ENCODE peak calls at places on chromosome 17, in ten cellular contexts. Q is stomach; T is colonic mucosa; D is CD8-positive, alpha-beta T cell; N is left lung; E is brain microvascular endothelial cell; J is heart right ventricle; C is esophagus squamous epithelium; A is IMR-90; I is body of pancreas. R is an unnamed sample.

GRCh38 chr17:2403044-2403443 is 2.2 kb upstream of the MNT start:
- DNase-seq in I (no peak), J (no peak), E (no peak), A (no peak), T (no peak), Q (no peak), C (no peak), N (no peak), D (no peak), R (no peak)

GRCh38 chr17:81646869-81647600 is 9.3 kb downstream of the PDE6G start:
- DNase-seq in E (no peak), D (no peak), N (peak), J (no peak), T (no peak), A (no peak), C (no peak), I (no peak), Q (no peak), R (no peak)

GRCh38 chr17:57899822-57900221 is 50.0 kb upstream of the MRPS23 start:
- DNase-seq in T (peak), E (no peak), Q (peak), N (peak), D (no peak), J (no peak), C (no peak), I (peak), A (no peak), R (no peak)

GRCh38 chr17:38619451-38619795 is 13.7 kb upstream of the SRCIN1 start:
- DNase-seq in T (no peak), I (no peak), C (no peak), N (no peak), A (no peak), E (no peak), Q (no peak), D (no peak), J (no peak), R (no peak)

GRCh38 chr17:3695129-3695722 is 729 bp downstream of the P2RX5 start:
- DNase-seq in J (peak), N (no peak), C (no peak), Q (no peak), D (no peak), I (no peak), T (no peak), E (no peak), A (no peak), R (no peak)

GRCh38 chr17:66777689-66778225 is 57.2 kb upstream of the CACNG5 start:
- DNase-seq in T (no peak), C (no peak), Q (no peak), I (no peak), J (no peak), D (no peak), A (peak), E (peak), N (peak), R (no peak)

GRCh38 chr17:75878174-75878998 is at the start of gene TRIM47:
- DNase-seq in N (peak), E (peak), T (peak), J (peak), Q (peak), A (peak), C (no peak), D (no peak), I (peak), R (peak)

GRCh38 chr17:44794699-44795413 is 35.2 kb downstream of the GJC1 start:
- DNase-seq in A (peak), T (no peak), I (no peak), D (no peak), E (peak), J (peak), N (no peak), Q (no peak), C (no peak), R (no peak)

GRCh38 chr17:49012893-49013255 is 15.7 kb downstream of the IGF2BP1 start:
- DNase-seq in E (no peak), I (no peak), N (no peak), T (no peak), C (no peak), D (no peak), A (no peak), Q (no peak), J (no peak), R (no peak)
- H3K4me3 ChIP-seq in E (no peak), I (no peak), N (no peak), T (no peak), C (no peak), D (no peak), A (no peak), Q (no peak), J (no peak), R (no peak)

DNA sequence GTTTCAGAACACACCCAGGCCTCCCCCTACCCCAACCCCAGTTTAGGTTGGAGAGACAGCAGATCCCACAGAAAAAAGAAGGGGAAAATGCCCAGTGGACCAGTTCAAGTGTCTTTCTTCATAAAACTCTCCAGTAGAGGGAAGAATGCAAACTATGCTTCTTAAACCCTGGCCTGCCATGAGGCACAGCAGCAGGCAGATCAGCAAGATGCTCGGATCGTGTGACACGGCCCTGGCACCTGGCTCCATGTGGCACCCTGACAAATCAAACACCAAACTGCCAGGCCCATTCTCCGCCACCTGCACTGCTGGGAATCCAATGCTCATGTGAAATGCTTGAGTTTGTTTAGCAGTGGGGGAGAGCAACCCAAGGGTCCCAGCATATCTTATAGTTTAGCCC is 166.8 kb downstream of the SOX9 start:
- DNase-seq in C (no peak), E (no peak), A (no peak), N (no peak), Q (peak), T (peak), D (no peak), J (no peak), I (peak), R (no peak)
- TF ChIP-seq CTCF in C (no peak), E (no peak), A (no peak), N (no peak), Q (no peak), T (no peak), D (no peak), J (no peak), I (no peak), R (no peak)

GRCh38 chr17:17060001-17060929 is 18.0 kb downstream of the MPRIP start:
- DNase-seq in D (no peak), I (no peak), N (no peak), Q (no peak), E (no peak), C (no peak), J (no peak), A (no peak), T (no peak), R (no peak)
- H3K27ac ChIP-seq in D (no peak), I (no peak), N (no peak), Q (no peak), E (no peak), C (no peak), J (peak), A (no peak), T (no peak), R (no peak)

GRCh38 chr17:10702574-10702973 is 5.2 kb downstream of the ADPRM start:
- DNase-seq in C (no peak), A (peak), I (no peak), E (peak), N (no peak), Q (no peak), D (no peak), T (no peak), J (no peak), R (no peak)
- H3K4me3 ChIP-seq in C (no peak), A (no peak), I (no peak), E (no peak), N (no peak), Q (no peak), D (no peak), T (no peak), J (no peak), R (no peak)